ENCODE peak calls at places on chromosome 11, in nine cellular contexts. F is body of pancreas, D is H1, R is HCT116, C is H54, H is stomach, M is heart left ventricle, A is ovary, N is IMR-90. T is an unnamed sample.

GRCh38 chr11:93481696-93482095 is 61.5 kb downstream of the SMCO4 start:
- DNase-seq in F (no peak), D (no peak), R (no peak), C (no peak), H (no peak), M (no peak), A (no peak), N (no peak), T (no peak)

GRCh38 chr11:111983187-111983986 is 41.8 kb upstream of the DLAT start:
- DNase-seq in F (peak), D (peak), R (no peak), C (no peak), H (peak), M (no peak), A (no peak), N (peak), T (peak)

GRCh38 chr11:70183483-70184176 is 19.5 kb upstream of the FADD start:
- DNase-seq in F (peak), D (no peak), R (no peak), C (no peak), H (peak), M (no peak), A (no peak), N (no peak), T (no peak)

GRCh38 chr11:73055655-73056354 is 86.3 kb downstream of the FCHSD2 start:
- DNase-seq in F (no peak), D (no peak), R (no peak), C (no peak), H (no peak), M (no peak), A (no peak), N (no peak), T (no peak)

GRCh38 chr11:112024778-112025678 is at the start of gene DLAT:
- DNase-seq in F (peak), D (peak), R (peak), C (peak), H (peak), M (peak), A (peak), N (peak), T (peak)

GRCh38 chr11:122748968-122749687 is 89.2 kb upstream of the CRTAM start:
- DNase-seq in F (peak), D (no peak), R (no peak), C (peak), H (no peak), M (peak), A (no peak), N (peak), T (peak)

GRCh38 chr11:93476796-93477195 is 66.4 kb downstream of the SMCO4 start:
- DNase-seq in F (no peak), D (no peak), R (no peak), C (no peak), H (no peak), M (no peak), A (no peak), N (peak), T (no peak)

GRCh38 chr11:18699269-18699596 is 654 bp downstream of the TMEM86A start:
- DNase-seq in F (no peak), D (no peak), R (no peak), C (no peak), H (no peak), M (no peak), A (no peak), N (no peak), T (no peak)

GRCh38 chr11:72598901-72599300 is 75.3 kb downstream of the PDE2A start:
- DNase-seq in F (peak), D (peak), R (no peak), C (no peak), H (peak), M (peak), A (peak), N (peak), T (peak)

GRCh38 chr11:69828971-69829344 is 9.7 kb upstream of the FGF3 start:
- DNase-seq in F (no peak), D (no peak), R (no peak), C (no peak), H (no peak), M (no peak), A (no peak), N (no peak), T (peak)

GRCh38 chr11:7484645-7485044 is 661 bp upstream of the OLFML1 start:
- DNase-seq in F (no peak), D (no peak), R (no peak), C (no peak), H (no peak), M (no peak), A (no peak), N (no peak), T (no peak)

GRCh38 chr11:106378513-106379179 is 301.2 kb downstream of the AASDHPPT start:
- DNase-seq in F (no peak), D (no peak), R (no peak), C (no peak), H (no peak), M (no peak), A (no peak), N (no peak), T (no peak)

GRCh38 chr11:113114452-113115027 is 153.3 kb downstream of the NCAM1 start:
- DNase-seq in F (peak), D (peak), R (no peak), C (no peak), H (peak), M (peak), A (peak), N (peak), T (peak)

GRCh38 chr11:113213549-113213948 is 100.8 kb upstream of the TTC12 start:
- DNase-seq in F (no peak), D (no peak), R (no peak), C (no peak), H (peak), M (no peak), A (no peak), N (no peak), T (no peak)

GRCh38 chr11:66001941-66002647 is at the start of the genes BANF1 and EIF1AD:
- DNase-seq in F (peak), D (peak), R (peak), C (peak), H (peak), M (peak), A (peak), N (peak), T (peak)
- TF ChIP-seq POLR2A in F (peak), D (no peak), R (peak), C (peak), H (no peak), M (no peak), A (peak), N (peak), T (peak)

GRCh38 chr11:97865424-97866012 is 1155.2 kb upstream of the CNTN5 start:
- DNase-seq in F (no peak), D (no peak), R (no peak), C (no peak), H (no peak), M (no peak), A (no peak), N (no peak), T (no peak)

GRCh38 chr11:97860237-97860636 is 1160.5 kb upstream of the CNTN5 start:
- DNase-seq in F (no peak), D (no peak), R (no peak), C (no peak), H (no peak), M (no peak), A (no peak), N (no peak), T (no peak)

GRCh38 chr11:97856666-97857065 is 1164.1 kb upstream of the CNTN5 start:
- DNase-seq in F (no peak), D (peak), R (no peak), C (no peak), H (no peak), M (no peak), A (no peak), N (no peak), T (no peak)

GRCh38 chr11:97862021-97862420 is 1158.7 kb upstream of the CNTN5 start:
- DNase-seq in F (no peak), D (no peak), R (no peak), C (no peak), H (no peak), M (no peak), A (no peak), N (no peak), T (no peak)
- TF ChIP-seq POLR2A in F (no peak), D (no peak), R (no peak), C (no peak), H (no peak), M (no peak), A (no peak), N (no peak), T (no peak)

GRCh38 chr11:121582296-121582695 is 129.5 kb upstream of the SORL1-AS1 start:
- DNase-seq in F (no peak), D (no peak), R (no peak), C (no peak), H (no peak), M (no peak), A (no peak), N (no peak), T (no peak)
- TF ChIP-seq POLR2A in F (no peak), D (no peak), R (no peak), C (no peak), H (no peak), M (no peak), A (no peak), N (no peak), T (no peak)

GRCh38 chr11:11780843-11781242 is 60.9 kb upstream of the USP47 start:
- DNase-seq in F (no peak), D (no peak), R (no peak), C (no peak), H (no peak), M (no peak), A (no peak), N (no peak), T (no peak)
- TF ChIP-seq POLR2A in F (no peak), D (no peak), R (no peak), C (no peak), H (no peak), M (no peak), A (no peak), N (no peak), T (no peak)

DNA sequence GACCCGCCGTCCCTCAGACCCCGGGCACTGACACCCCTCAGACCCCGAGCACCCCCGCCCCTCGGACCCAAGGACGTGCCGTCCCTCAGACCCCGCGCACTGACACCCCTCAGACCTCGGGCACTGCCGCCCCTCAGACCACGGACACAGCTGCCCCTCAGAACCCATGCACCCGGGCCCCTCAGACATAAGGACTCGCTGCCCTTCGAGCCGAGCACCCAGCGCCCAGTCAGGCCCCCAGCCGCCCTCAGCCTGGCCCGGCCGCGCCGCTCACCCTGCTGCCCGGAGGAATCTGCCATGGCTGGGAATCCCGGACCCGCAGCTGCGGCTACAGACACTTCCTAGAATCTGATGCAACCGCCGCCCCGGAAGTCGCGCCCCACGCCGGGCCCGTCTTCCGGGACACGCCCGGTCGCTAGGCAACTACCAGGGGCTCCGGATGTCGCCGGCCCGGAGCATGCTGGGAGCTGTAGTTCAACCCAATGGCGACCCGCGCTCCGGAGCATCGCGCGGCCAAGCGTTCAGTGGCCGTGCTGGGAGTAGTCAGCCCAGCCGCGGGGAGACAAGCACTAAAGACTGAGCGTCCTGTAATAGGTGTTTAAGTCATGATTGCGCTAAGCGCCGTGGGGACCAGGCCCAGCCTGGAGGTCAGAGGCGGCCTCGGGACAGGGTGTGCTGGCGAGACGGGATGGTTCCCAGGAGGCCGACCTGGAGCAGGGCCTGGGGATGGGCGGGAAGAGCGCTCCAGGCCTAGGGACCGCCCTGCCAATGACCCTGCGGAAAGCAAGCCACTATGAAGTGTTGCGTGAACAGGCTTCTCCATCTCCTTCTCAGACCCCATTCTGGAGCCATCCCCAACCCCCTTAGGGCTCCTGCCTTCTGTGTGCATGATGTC is at the start of gene CARS1:
- DNase-seq in F (peak), D (peak), R (peak), C (peak), H (peak), M (peak), A (peak), N (peak), T (peak)
- TF ChIP-seq POLR2A in F (peak), D (peak), R (peak), C (peak), H (no peak), M (no peak), A (peak), N (peak), T (peak)

GRCh38 chr11:60889869-60890311 is 16.5 kb downstream of the PRPF19 start:
- DNase-seq in F (no peak), D (no peak), R (no peak), C (no peak), H (no peak), M (no peak), A (no peak), N (no peak), T (no peak)

GRCh38 chr11:60890696-60891095 is 15.7 kb downstream of the PRPF19 start:
- DNase-seq in F (no peak), D (no peak), R (no peak), C (no peak), H (no peak), M (peak), A (no peak), N (no peak), T (no peak)

GRCh38 chr11:60891103-60891741 is 15.2 kb downstream of the PRPF19 start:
- DNase-seq in F (no peak), D (no peak), R (no peak), C (no peak), H (peak), M (peak), A (peak), N (peak), T (no peak)

GRCh38 chr11:60887531-60887930 is 18.9 kb downstream of the PRPF19 start:
- DNase-seq in F (peak), D (peak), R (peak), C (peak), H (peak), M (no peak), A (no peak), N (peak), T (peak)
- TF ChIP-seq POLR2A in F (no peak), D (no peak), R (no peak), C (no peak), H (no peak), M (no peak), A (no peak), N (no peak), T (no peak)

GRCh38 chr11:119607726-119608125 is 121.3 kb downstream of the NECTIN1 start:
- DNase-seq in F (no peak), D (no peak), R (no peak), C (no peak), H (no peak), M (no peak), A (no peak), N (no peak), T (no peak)

GRCh38 chr11:119608201-119608600 is 120.8 kb downstream of the NECTIN1 start:
- DNase-seq in F (no peak), D (no peak), R (no peak), C (no peak), H (no peak), M (no peak), A (no peak), N (no peak), T (no peak)

GRCh38 chr11:119605137-119605675 is 123.8 kb downstream of the NECTIN1 start:
- DNase-seq in F (no peak), D (no peak), R (no peak), C (no peak), H (no peak), M (no peak), A (no peak), N (no peak), T (no peak)

GRCh38 chr11:119611027-119611426 is 118.0 kb downstream of the NECTIN1 start:
- DNase-seq in F (no peak), D (no peak), R (no peak), C (no peak), H (no peak), M (no peak), A (no peak), N (no peak), T (no peak)

GRCh38 chr11:119608781-119609180 is 120.2 kb downstream of the NECTIN1 start:
- DNase-seq in F (no peak), D (no peak), R (no peak), C (no peak), H (no peak), M (no peak), A (no peak), N (no peak), T (no peak)
- TF ChIP-seq POLR2A in F (no peak), D (no peak), R (no peak), C (no peak), H (no peak), M (no peak), A (no peak), N (no peak), T (no peak)

GRCh38 chr11:76380161-76380976 is 563 bp downstream of the THAP12 start:
- DNase-seq in F (no peak), D (peak), R (no peak), C (peak), H (no peak), M (peak), A (no peak), N (peak), T (peak)
- TF ChIP-seq POLR2A in F (no peak), D (no peak), R (no peak), C (no peak), H (no peak), M (no peak), A (peak), N (peak), T (no peak)